ENCODE peak calls at places on chromosomes 12 and 14, in five cellular contexts. V is HFF-Myc, A is stomach, G is H9, H is natural killer cell. D is an unnamed sample.

GRCh38 chr14:102040153-102040552 is 46.7 kb downstream of the HSP90AA1 start:
- DNase-seq in V (no peak), A (no peak), G (no peak), H (no peak), D (no peak)

GRCh38 chr14:95915326-95915725 is 38.7 kb downstream of the TUNAR start:
- DNase-seq in V (no peak), A (no peak), G (peak), H (no peak), D (peak)

GRCh38 chr14:22432348-22432976 is 156.6 kb downstream of the DAD1 start:
- DNase-seq in V (peak), A (peak), G (no peak), H (no peak), D (no peak)

GRCh38 chr12:80778005-80778541 is 61.4 kb downstream of the MYF5 start:
- DNase-seq in V (peak), A (peak), G (no peak), H (no peak), D (no peak)

GRCh38 chr12:96425321-96425720 is 25.1 kb upstream of the CDK17 start:
- DNase-seq in V (peak), A (no peak), G (no peak), H (no peak), D (no peak)

GRCh38 chr12:40693503-40693863 is 1.2 kb downstream of the CNTN1 start:
- DNase-seq in V (no peak), A (no peak), G (peak), H (no peak), D (peak)

GRCh38 chr14:58287607-58288042 is 10.7 kb upstream of the ARID4A start:
- DNase-seq in V (no peak), A (no peak), G (no peak), H (no peak), D (no peak)

GRCh38 chr12:28232212-28232928 is 42.1 kb downstream of the CCDC91 start:
- DNase-seq in V (no peak), A (no peak), G (no peak), H (no peak), D (no peak)

GRCh38 chr14:66496188-66496807 is 10.1 kb downstream of the CCDC196 start:
- DNase-seq in V (no peak), A (no peak), G (no peak), H (no peak), D (no peak)

GRCh38 chr14:51929920-51930682 is 59.2 kb upstream of the RTRAF start:
- DNase-seq in V (no peak), A (no peak), G (no peak), H (no peak), D (no peak)

GRCh38 chr12:116672842-116673516 is 64.9 kb downstream of the SPRING1 start:
- DNase-seq in V (no peak), A (no peak), G (no peak), H (no peak), D (no peak)

GRCh38 chr14:51539571-51540037 is 112.1 kb upstream of the FRMD6 start:
- DNase-seq in V (peak), A (no peak), G (no peak), H (no peak), D (no peak)

GRCh38 chr12:49230176-49230575 is 34.7 kb upstream of the TUBA1C start:
- DNase-seq in V (no peak), A (no peak), G (no peak), H (no peak), D (no peak)

GRCh38 chr12:109098671-109099070 is 1.3 kb downstream of the UNG start:
- DNase-seq in V (no peak), A (no peak), G (no peak), H (no peak), D (no peak)

GRCh38 chr14:102264775-102265174 is 40.2 kb downstream of the MOK start:
- DNase-seq in V (no peak), A (no peak), G (no peak), H (no peak), D (no peak)

GRCh38 chr14:68792022-68792829 is 641 bp downstream of the ZFP36L1 start:
- DNase-seq in V (no peak), A (peak), G (no peak), H (no peak), D (no peak)

GRCh38 chr12:31517994-31518393 is 72.9 kb downstream of the DENND5B start:
- DNase-seq in V (no peak), A (no peak), G (no peak), H (no peak), D (no peak)

DNA sequence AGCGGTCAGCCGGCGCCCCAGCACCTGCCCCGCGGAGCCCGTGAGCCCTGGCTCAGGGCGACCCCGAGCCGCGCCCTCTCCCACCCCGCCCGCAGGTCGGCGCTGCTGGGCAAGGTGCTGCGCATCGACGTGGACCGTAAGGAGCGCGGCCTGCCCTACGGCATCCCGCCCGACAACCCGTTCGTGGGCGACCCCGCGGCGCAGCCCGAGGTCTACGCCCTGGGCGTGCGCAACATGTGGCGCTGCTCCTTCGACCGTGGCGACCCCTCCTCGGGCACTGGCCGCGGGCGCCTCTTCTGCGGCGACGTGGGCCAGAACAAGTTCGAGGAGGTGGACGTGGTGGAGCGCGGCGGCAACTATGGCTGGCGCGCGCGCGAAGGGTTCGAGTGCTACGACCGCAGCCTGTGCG is 14.4 kb downstream of the HHIPL1 start:
- DNase-seq in V (no peak), A (no peak), G (no peak), H (no peak), D (no peak)
- TF ChIP-seq CTCF in V (peak), A (no peak), G (peak), H (no peak), D (no peak)

GRCh38 chr14:75081835-75082234 is 12.4 kb downstream of the ZC2HC1C start:
- DNase-seq in V (no peak), A (no peak), G (no peak), H (no peak), D (no peak)

GRCh38 chr14:75088153-75088552 is 18.7 kb downstream of the ZC2HC1C start:
- DNase-seq in V (no peak), A (no peak), G (no peak), H (no peak), D (no peak)

GRCh38 chr14:75088566-75089373 is 19.3 kb downstream of the ZC2HC1C start:
- DNase-seq in V (peak), A (peak), G (peak), H (no peak), D (peak)

GRCh38 chr14:75083271-75083670 is 13.8 kb downstream of the ZC2HC1C start:
- DNase-seq in V (no peak), A (no peak), G (no peak), H (no peak), D (no peak)

GRCh38 chr14:75084513-75084912 is 15.1 kb downstream of the ZC2HC1C start:
- DNase-seq in V (no peak), A (no peak), G (no peak), H (no peak), D (no peak)
- TF ChIP-seq CTCF in V (peak), A (no peak), G (no peak), H (no peak), D (peak)

DNA sequence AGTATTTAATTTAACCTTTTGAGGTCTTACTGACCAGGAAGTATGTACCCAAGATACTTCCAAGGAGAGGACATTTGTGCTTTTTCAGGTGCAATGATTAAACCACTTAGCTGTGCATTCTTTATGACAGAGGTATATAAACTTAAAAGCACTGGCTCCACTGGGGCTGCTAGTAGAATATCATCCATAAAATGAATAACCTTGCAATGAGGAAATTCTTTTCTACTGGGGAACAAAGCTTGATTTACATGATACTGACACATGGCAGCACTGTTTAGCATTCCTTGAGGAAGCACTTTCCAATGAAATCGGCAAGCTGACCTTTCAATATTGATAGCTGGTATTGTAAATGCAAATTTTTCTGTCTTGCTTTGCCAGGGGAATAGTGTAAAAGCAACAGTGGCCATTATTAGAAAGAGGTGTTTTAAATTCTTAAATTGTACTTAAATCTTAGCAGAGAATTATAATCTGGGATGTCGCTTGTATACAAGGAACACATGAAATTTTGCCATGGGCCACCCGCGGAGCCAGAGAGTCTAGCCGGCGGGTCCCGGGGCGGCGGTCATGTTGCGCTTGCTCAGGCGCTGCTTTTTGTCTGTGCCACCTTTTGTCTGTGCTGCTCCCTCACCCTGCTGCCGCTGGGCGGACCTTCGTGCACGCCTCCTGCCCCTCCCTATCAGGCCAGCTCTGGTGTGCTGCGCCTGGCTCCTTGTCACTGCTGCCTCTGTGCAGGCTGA is 20.9 kb upstream of the BLTP3B start:
- DNase-seq in V (no peak), A (peak), G (peak), H (peak), D (no peak)
- TF ChIP-seq CTCF in V (no peak), A (no peak), G (peak), H (peak), D (no peak)

DNA sequence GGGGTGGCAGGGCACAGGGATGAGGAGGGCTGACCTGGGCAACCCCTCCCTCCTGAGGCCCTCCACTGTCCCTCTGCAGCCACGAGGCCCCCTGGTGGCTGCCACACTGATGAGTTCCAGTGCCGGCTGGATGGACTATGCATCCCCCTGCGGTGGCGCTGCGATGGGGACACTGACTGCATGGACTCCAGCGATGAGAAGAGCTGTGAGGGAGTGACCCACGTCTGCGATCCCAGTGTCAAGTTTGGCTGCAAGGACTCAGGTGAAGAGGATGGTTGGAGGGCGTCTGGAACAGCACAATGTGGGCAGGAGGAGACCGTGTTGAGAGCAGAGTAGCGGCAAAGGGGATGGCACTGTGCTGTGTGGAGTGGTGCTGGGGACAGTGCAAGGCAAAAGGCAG is 25.7 kb upstream of the LRP1-AS start:
- DNase-seq in V (no peak), A (no peak), G (peak), H (no peak), D (peak)
- TF ChIP-seq CTCF in V (peak), A (no peak), G (peak), H (peak), D (peak)

GRCh38 chr12:103833891-103834290 is 7.1 kb downstream of the NT5DC3 start:
- DNase-seq in V (no peak), A (no peak), G (peak), H (no peak), D (no peak)
- TF ChIP-seq CTCF in V (no peak), A (no peak), G (peak), H (no peak), D (peak)

GRCh38 chr14:93682459-93682858 is 105.8 kb downstream of the PRIMA1 start:
- DNase-seq in V (no peak), A (no peak), G (no peak), H (no peak), D (no peak)

GRCh38 chr14:93675651-93676050 is 112.6 kb downstream of the PRIMA1 start:
- DNase-seq in V (no peak), A (no peak), G (no peak), H (no peak), D (no peak)

GRCh38 chr14:93674343-93674742 is 113.9 kb downstream of the PRIMA1 start:
- DNase-seq in V (no peak), A (no peak), G (no peak), H (no peak), D (no peak)

DNA sequence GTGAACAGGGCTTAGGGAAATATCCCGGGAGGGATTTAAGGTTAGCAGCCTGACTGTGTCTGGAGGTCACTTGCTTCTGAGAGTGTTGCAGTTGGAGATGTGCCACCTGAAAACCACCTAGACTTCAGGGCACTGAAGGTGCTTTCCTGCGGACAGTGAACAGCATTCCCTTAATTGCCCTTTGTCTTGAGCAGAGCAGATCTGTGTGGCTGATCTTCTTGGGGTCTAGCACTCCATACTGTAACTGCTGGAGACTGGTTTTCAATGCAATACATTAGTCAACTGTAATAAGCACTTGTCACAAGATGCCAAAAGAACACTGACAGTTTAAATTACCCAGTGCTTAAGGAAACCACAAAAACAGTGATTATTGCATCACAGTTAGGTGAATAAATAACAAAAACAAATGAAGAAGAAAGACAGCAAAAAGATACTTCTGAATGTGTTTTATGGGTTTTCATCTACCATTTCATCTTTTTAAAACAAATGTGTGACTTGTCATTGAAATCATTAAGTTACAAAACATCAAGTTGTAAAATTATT is 111.8 kb downstream of the PRIMA1 start:
- DNase-seq in V (no peak), A (no peak), G (no peak), H (no peak), D (no peak)
- TF ChIP-seq CTCF in V (no peak), A (no peak), G (no peak), H (no peak), D (no peak)

D was measured in WERI-Rb-1.